ENCODE peak calls at places on chromosomes 5 and 9, in nine cellular contexts. One of them, this sample, is unnamed.

GRCh38 chr9:129580211-129580915 is 40.5 kb downstream of the C9orf50 start:
- DNase-seq in bronchial epithelial cell: no peak
- DNase-seq in IMR-90: no peak
- DNase-seq in dorsolateral prefrontal cortex: no peak
- DNase-seq in HFF-Myc: no peak
- DNase-seq in foreskin fibroblast: no peak
- DNase-seq in left ventricle myocardium inferior: no peak
- DNase-seq in heart right ventricle: no peak
- DNase-seq in upper lobe of left lung: no peak
- DNase-seq in this sample: no peak

GRCh38 chr9:13750061-13750460 is 470.6 kb upstream of the MPDZ start:
- DNase-seq in HFF-Myc: no peak
- DNase-seq in heart right ventricle: no peak
- DNase-seq in dorsolateral prefrontal cortex: no peak
- DNase-seq in foreskin fibroblast: peak
- DNase-seq in IMR-90: peak
- DNase-seq in upper lobe of left lung: no peak
- DNase-seq in left ventricle myocardium inferior: no peak
- DNase-seq in bronchial epithelial cell: peak
- DNase-seq in this sample: no peak

GRCh38 chr9:69805962-69806633 is 14.5 kb upstream of the CFAP95 start:
- DNase-seq in upper lobe of left lung: peak
- DNase-seq in dorsolateral prefrontal cortex: no peak
- DNase-seq in left ventricle myocardium inferior: peak
- DNase-seq in bronchial epithelial cell: no peak
- DNase-seq in IMR-90: no peak
- DNase-seq in heart right ventricle: peak
- DNase-seq in foreskin fibroblast: no peak
- DNase-seq in HFF-Myc: no peak
- DNase-seq in this sample: no peak

GRCh38 chr5:172188893-172189692 is 1.1 kb upstream of the STK10 start:
- DNase-seq in HFF-Myc: no peak
- DNase-seq in upper lobe of left lung: no peak
- DNase-seq in left ventricle myocardium inferior: no peak
- DNase-seq in dorsolateral prefrontal cortex: no peak
- DNase-seq in bronchial epithelial cell: no peak
- DNase-seq in IMR-90: peak
- DNase-seq in heart right ventricle: no peak
- DNase-seq in foreskin fibroblast: peak
- DNase-seq in this sample: no peak

GRCh38 chr9:17398351-17398750 is 180.5 kb upstream of the SH3GL2 start:
- DNase-seq in IMR-90: peak
- DNase-seq in dorsolateral prefrontal cortex: no peak
- DNase-seq in HFF-Myc: no peak
- DNase-seq in foreskin fibroblast: peak
- DNase-seq in heart right ventricle: no peak
- DNase-seq in bronchial epithelial cell: no peak
- DNase-seq in upper lobe of left lung: no peak
- DNase-seq in left ventricle myocardium inferior: no peak
- DNase-seq in this sample: no peak

GRCh38 chr9:113910036-113910639 is 34.0 kb downstream of the ZNF618 start:
- DNase-seq in bronchial epithelial cell: no peak
- DNase-seq in HFF-Myc: no peak
- DNase-seq in foreskin fibroblast: no peak
- DNase-seq in left ventricle myocardium inferior: no peak
- DNase-seq in IMR-90: no peak
- DNase-seq in heart right ventricle: no peak
- DNase-seq in dorsolateral prefrontal cortex: no peak
- DNase-seq in upper lobe of left lung: peak
- DNase-seq in this sample: peak

GRCh38 chr5:6746244-6746643 is 33.0 kb downstream of the TENT4A start:
- DNase-seq in bronchial epithelial cell: no peak
- DNase-seq in IMR-90: no peak
- DNase-seq in left ventricle myocardium inferior: no peak
- DNase-seq in heart right ventricle: no peak
- DNase-seq in foreskin fibroblast: no peak
- DNase-seq in HFF-Myc: no peak
- DNase-seq in dorsolateral prefrontal cortex: no peak
- DNase-seq in upper lobe of left lung: no peak
- DNase-seq in this sample: no peak

GRCh38 chr5:143806568-143806967 is 5.4 kb upstream of the HMHB1 start:
- DNase-seq in dorsolateral prefrontal cortex: no peak
- DNase-seq in IMR-90: no peak
- DNase-seq in foreskin fibroblast: no peak
- DNase-seq in upper lobe of left lung: peak
- DNase-seq in HFF-Myc: no peak
- DNase-seq in heart right ventricle: no peak
- DNase-seq in bronchial epithelial cell: no peak
- DNase-seq in left ventricle myocardium inferior: no peak
- DNase-seq in this sample: no peak

GRCh38 chr9:7153566-7153965 is 395.8 kb downstream of the KDM4C start:
- DNase-seq in bronchial epithelial cell: no peak
- DNase-seq in heart right ventricle: no peak
- DNase-seq in left ventricle myocardium inferior: no peak
- DNase-seq in foreskin fibroblast: no peak
- DNase-seq in dorsolateral prefrontal cortex: no peak
- DNase-seq in IMR-90: no peak
- DNase-seq in HFF-Myc: no peak
- DNase-seq in upper lobe of left lung: no peak
- DNase-seq in this sample: peak

GRCh38 chr5:150057996-150058395 is 28.4 kb downstream of the CSF1R start:
- DNase-seq in foreskin fibroblast: peak
- DNase-seq in upper lobe of left lung: peak
- DNase-seq in left ventricle myocardium inferior: no peak
- DNase-seq in HFF-Myc: no peak
- DNase-seq in dorsolateral prefrontal cortex: no peak
- DNase-seq in bronchial epithelial cell: no peak
- DNase-seq in heart right ventricle: no peak
- DNase-seq in IMR-90: peak
- DNase-seq in this sample: no peak

GRCh38 chr9:133114451-133114885 is 6.6 kb downstream of the RALGDS start:
- DNase-seq in IMR-90: peak
- DNase-seq in dorsolateral prefrontal cortex: peak
- DNase-seq in foreskin fibroblast: peak
- DNase-seq in heart right ventricle: peak
- DNase-seq in upper lobe of left lung: peak
- DNase-seq in bronchial epithelial cell: no peak
- DNase-seq in HFF-Myc: no peak
- DNase-seq in left ventricle myocardium inferior: peak
- DNase-seq in this sample: peak

GRCh38 chr9:77841739-77842386 is 189.7 kb downstream of the GNAQ start:
- DNase-seq in heart right ventricle: no peak
- DNase-seq in upper lobe of left lung: no peak
- DNase-seq in dorsolateral prefrontal cortex: no peak
- DNase-seq in bronchial epithelial cell: peak
- DNase-seq in left ventricle myocardium inferior: no peak
- DNase-seq in foreskin fibroblast: no peak
- DNase-seq in HFF-Myc: no peak
- DNase-seq in IMR-90: no peak
- DNase-seq in this sample: no peak

GRCh38 chr5:123673107-123673506 is 161.1 kb downstream of the CSNK1G3 start:
- DNase-seq in left ventricle myocardium inferior: no peak
- DNase-seq in dorsolateral prefrontal cortex: no peak
- DNase-seq in HFF-Myc: no peak
- DNase-seq in heart right ventricle: peak
- DNase-seq in bronchial epithelial cell: peak
- DNase-seq in upper lobe of left lung: no peak
- DNase-seq in foreskin fibroblast: peak
- DNase-seq in IMR-90: no peak
- DNase-seq in this sample: no peak

GRCh38 chr5:15082096-15082495 is 210.5 kb upstream of the ANKH start:
- DNase-seq in bronchial epithelial cell: no peak
- DNase-seq in upper lobe of left lung: no peak
- DNase-seq in HFF-Myc: no peak
- DNase-seq in dorsolateral prefrontal cortex: no peak
- DNase-seq in left ventricle myocardium inferior: no peak
- DNase-seq in heart right ventricle: no peak
- DNase-seq in IMR-90: no peak
- DNase-seq in foreskin fibroblast: no peak
- DNase-seq in this sample: no peak

GRCh38 chr5:64364426-64364825 is 141.4 kb upstream of the RGS7BP start:
- DNase-seq in dorsolateral prefrontal cortex: no peak
- DNase-seq in IMR-90: no peak
- DNase-seq in heart right ventricle: no peak
- DNase-seq in foreskin fibroblast: no peak
- DNase-seq in bronchial epithelial cell: no peak
- DNase-seq in left ventricle myocardium inferior: no peak
- DNase-seq in upper lobe of left lung: no peak
- DNase-seq in HFF-Myc: no peak
- DNase-seq in this sample: no peak

GRCh38 chr5:20266068-20266467 is 278.1 kb upstream of the CDH18 start:
- DNase-seq in bronchial epithelial cell: no peak
- DNase-seq in heart right ventricle: no peak
- DNase-seq in upper lobe of left lung: no peak
- DNase-seq in left ventricle myocardium inferior: no peak
- DNase-seq in HFF-Myc: no peak
- DNase-seq in foreskin fibroblast: no peak
- DNase-seq in dorsolateral prefrontal cortex: no peak
- DNase-seq in IMR-90: no peak
- DNase-seq in this sample: no peak

GRCh38 chr5:502325-503079 is 21.7 kb downstream of the SLC9A3 start:
- DNase-seq in heart right ventricle: no peak
- DNase-seq in left ventricle myocardium inferior: no peak
- DNase-seq in dorsolateral prefrontal cortex: no peak
- DNase-seq in foreskin fibroblast: no peak
- DNase-seq in IMR-90: no peak
- DNase-seq in HFF-Myc: no peak
- DNase-seq in bronchial epithelial cell: no peak
- DNase-seq in upper lobe of left lung: no peak
- DNase-seq in this sample: no peak
- TF ChIP-seq CTCF in heart right ventricle: no peak
- TF ChIP-seq CTCF in left ventricle myocardium inferior: no peak
- TF ChIP-seq CTCF in dorsolateral prefrontal cortex: no peak
- TF ChIP-seq CTCF in foreskin fibroblast: no peak
- TF ChIP-seq CTCF in IMR-90: no peak
- TF ChIP-seq CTCF in HFF-Myc: no peak
- TF ChIP-seq CTCF in bronchial epithelial cell: no peak
- TF ChIP-seq CTCF in upper lobe of left lung: no peak
- TF ChIP-seq CTCF in this sample: no peak

DNA sequence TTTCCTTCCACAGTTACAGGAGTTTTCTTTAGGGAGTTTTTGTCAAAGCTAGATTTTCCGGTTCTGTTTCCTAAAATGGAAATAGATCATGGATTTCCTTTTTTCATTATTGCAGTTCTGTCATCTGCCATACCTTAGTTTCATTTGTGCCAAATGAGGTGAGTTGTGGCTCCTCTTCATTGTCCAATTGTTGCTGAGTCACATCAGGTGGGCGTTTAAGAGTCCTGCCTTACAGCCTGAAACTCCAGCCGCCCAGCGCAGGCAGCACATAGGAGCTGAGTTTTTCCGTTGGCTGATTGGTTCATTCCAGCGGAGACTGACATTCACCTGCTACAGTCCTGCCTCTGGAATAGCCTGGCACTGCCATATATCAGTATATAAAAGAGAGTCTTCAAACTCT is 14.1 kb downstream of the SLC25A25 start:
- DNase-seq in dorsolateral prefrontal cortex: no peak
- DNase-seq in IMR-90: no peak
- DNase-seq in upper lobe of left lung: no peak
- DNase-seq in foreskin fibroblast: peak
- DNase-seq in left ventricle myocardium inferior: no peak
- DNase-seq in HFF-Myc: no peak
- DNase-seq in heart right ventricle: no peak
- DNase-seq in bronchial epithelial cell: peak
- DNase-seq in this sample: no peak
- H3K4me3 ChIP-seq in dorsolateral prefrontal cortex: no peak
- H3K4me3 ChIP-seq in IMR-90: no peak
- H3K4me3 ChIP-seq in upper lobe of left lung: no peak
- H3K4me3 ChIP-seq in foreskin fibroblast: no peak
- H3K4me3 ChIP-seq in left ventricle myocardium inferior: no peak
- H3K4me3 ChIP-seq in HFF-Myc: no peak
- H3K4me3 ChIP-seq in heart right ventricle: no peak
- H3K4me3 ChIP-seq in bronchial epithelial cell: no peak
- H3K4me3 ChIP-seq in this sample: no peak

GRCh38 chr5:17879276-17879675 is 245.0 kb downstream of the TAF11L14 start:
- DNase-seq in HFF-Myc: no peak
- DNase-seq in foreskin fibroblast: no peak
- DNase-seq in heart right ventricle: no peak
- DNase-seq in bronchial epithelial cell: no peak
- DNase-seq in left ventricle myocardium inferior: no peak
- DNase-seq in upper lobe of left lung: no peak
- DNase-seq in dorsolateral prefrontal cortex: no peak
- DNase-seq in IMR-90: no peak
- DNase-seq in this sample: no peak

GRCh38 chr5:17888155-17888554 is 253.9 kb downstream of the TAF11L14 start:
- DNase-seq in bronchial epithelial cell: no peak
- DNase-seq in dorsolateral prefrontal cortex: no peak
- DNase-seq in HFF-Myc: no peak
- DNase-seq in heart right ventricle: no peak
- DNase-seq in upper lobe of left lung: no peak
- DNase-seq in IMR-90: no peak
- DNase-seq in left ventricle myocardium inferior: no peak
- DNase-seq in foreskin fibroblast: no peak
- DNase-seq in this sample: no peak

GRCh38 chr5:17878541-17878940 is 244.3 kb downstream of the TAF11L14 start:
- DNase-seq in left ventricle myocardium inferior: no peak
- DNase-seq in foreskin fibroblast: no peak
- DNase-seq in upper lobe of left lung: no peak
- DNase-seq in HFF-Myc: no peak
- DNase-seq in heart right ventricle: no peak
- DNase-seq in dorsolateral prefrontal cortex: no peak
- DNase-seq in bronchial epithelial cell: no peak
- DNase-seq in IMR-90: no peak
- DNase-seq in this sample: no peak

GRCh38 chr5:17880869-17881268 is 246.6 kb downstream of the TAF11L14 start:
- DNase-seq in heart right ventricle: no peak
- DNase-seq in foreskin fibroblast: no peak
- DNase-seq in left ventricle myocardium inferior: no peak
- DNase-seq in bronchial epithelial cell: no peak
- DNase-seq in dorsolateral prefrontal cortex: no peak
- DNase-seq in upper lobe of left lung: no peak
- DNase-seq in HFF-Myc: no peak
- DNase-seq in IMR-90: no peak
- DNase-seq in this sample: no peak

GRCh38 chr5:17882760-17883488 is 248.7 kb downstream of the TAF11L14 start:
- DNase-seq in HFF-Myc: no peak
- DNase-seq in bronchial epithelial cell: peak
- DNase-seq in heart right ventricle: no peak
- DNase-seq in IMR-90: no peak
- DNase-seq in upper lobe of left lung: no peak
- DNase-seq in left ventricle myocardium inferior: no peak
- DNase-seq in foreskin fibroblast: no peak
- DNase-seq in dorsolateral prefrontal cortex: no peak
- DNase-seq in this sample: no peak
- TF ChIP-seq CTCF in HFF-Myc: no peak
- TF ChIP-seq CTCF in bronchial epithelial cell: peak
- TF ChIP-seq CTCF in heart right ventricle: no peak
- TF ChIP-seq CTCF in IMR-90: no peak
- TF ChIP-seq CTCF in upper lobe of left lung: no peak
- TF ChIP-seq CTCF in left ventricle myocardium inferior: no peak
- TF ChIP-seq CTCF in foreskin fibroblast: no peak
- TF ChIP-seq CTCF in dorsolateral prefrontal cortex: no peak
- TF ChIP-seq CTCF in this sample: no peak

DNA sequence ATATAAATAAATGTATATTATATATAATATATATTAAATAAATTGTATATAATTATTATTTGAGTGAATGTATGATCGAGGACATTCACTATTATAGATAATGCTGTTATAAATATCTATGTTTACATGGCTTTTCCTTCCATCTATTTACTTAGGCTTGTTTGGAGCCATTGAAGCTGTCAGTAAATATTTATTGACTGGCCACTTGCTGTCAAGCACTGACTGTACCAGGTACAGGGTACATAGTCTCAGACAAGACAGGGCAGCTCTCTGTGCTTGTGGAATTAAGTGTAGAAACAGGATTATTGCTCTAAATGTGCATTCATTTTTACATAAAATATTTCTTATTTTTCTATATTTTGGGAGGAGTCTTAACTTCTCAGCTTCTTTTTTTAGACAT is 16.4 kb downstream of the FAXDC2 start:
- DNase-seq in heart right ventricle: no peak
- DNase-seq in left ventricle myocardium inferior: no peak
- DNase-seq in dorsolateral prefrontal cortex: no peak
- DNase-seq in HFF-Myc: no peak
- DNase-seq in upper lobe of left lung: no peak
- DNase-seq in foreskin fibroblast: no peak
- DNase-seq in bronchial epithelial cell: no peak
- DNase-seq in IMR-90: no peak
- DNase-seq in this sample: no peak
- H3K4me3 ChIP-seq in heart right ventricle: no peak
- H3K4me3 ChIP-seq in left ventricle myocardium inferior: no peak
- H3K4me3 ChIP-seq in dorsolateral prefrontal cortex: no peak
- H3K4me3 ChIP-seq in HFF-Myc: no peak
- H3K4me3 ChIP-seq in upper lobe of left lung: peak
- H3K4me3 ChIP-seq in foreskin fibroblast: no peak
- H3K4me3 ChIP-seq in bronchial epithelial cell: no peak
- H3K4me3 ChIP-seq in IMR-90: no peak
- H3K4me3 ChIP-seq in this sample: no peak

This sample was measured in pancreas.